ENCODE peak calls at places on chromosomes 11 and 22, in five cellular contexts. H is Daoy; O is HS-5; C is tibial artery; F is activated naive CD8-positive, alpha-beta T cell treated with anti-CD3 and anti-CD28 coated beads, Interleukin-2, amount 50 U/mL, for 16 hours. R is an unnamed sample.

GRCh38 chr22:24063986-24064385 is 52.9 kb downstream of the CABIN1 start:
- DNase-seq in H (no peak), O (no peak), C (no peak), F (no peak), R (no peak)

GRCh38 chr22:24564376-24565058 is 8.7 kb downstream of the SNRPD3 start:
- DNase-seq in H (no peak), O (no peak), C (peak), F (no peak), R (no peak)

GRCh38 chr11:120587299-120587698 is 75.8 kb downstream of the GRIK4 start:
- DNase-seq in H (no peak), O (no peak), C (no peak), F (no peak), R (no peak)

GRCh38 chr22:35587447-35587870 is 29.7 kb downstream of the MB start:
- DNase-seq in H (peak), O (no peak), C (peak), F (no peak), R (no peak)

GRCh38 chr11:13286247-13286821 is 8.7 kb downstream of the BMAL1 start:
- DNase-seq in H (no peak), O (no peak), C (no peak), F (no peak), R (no peak)

GRCh38 chr11:68041617-68042218 is 2.9 kb downstream of the TCIRG1 start:
- DNase-seq in H (no peak), O (no peak), C (no peak), F (no peak), R (no peak)

GRCh38 chr11:13923716-13924650 is 38.5 kb upstream of the SPON1 start:
- DNase-seq in H (no peak), O (no peak), C (no peak), F (no peak), R (no peak)

GRCh38 chr11:65891180-65892136 is 985 bp downstream of the CCDC85B start:
- DNase-seq in H (peak), O (no peak), C (peak), F (no peak), R (no peak)

GRCh38 chr11:113389288-113389687 is 1.7 kb downstream of the ANKK1 start:
- DNase-seq in H (no peak), O (no peak), C (no peak), F (no peak), R (no peak)

GRCh38 chr11:12318791-12319733 is 58.3 kb upstream of the PARVA start:
- DNase-seq in H (no peak), O (no peak), C (no peak), F (no peak), R (no peak)

GRCh38 chr11:93642416-93642815 is 19.1 kb upstream of the CEP295 start:
- DNase-seq in H (no peak), O (no peak), C (no peak), F (no peak), R (no peak)

GRCh38 chr22:38221908-38222796 is 20.4 kb downstream of the MAFF start:
- DNase-seq in H (no peak), O (no peak), C (no peak), F (no peak), R (no peak)

GRCh38 chr11:128890543-128891409 is at the start of gene KCNJ5:
- DNase-seq in H (peak), O (no peak), C (no peak), F (no peak), R (no peak)

GRCh38 chr11:26228778-26229177 is 103.2 kb upstream of the ANO3 start:
- DNase-seq in H (peak), O (no peak), C (no peak), F (no peak), R (peak)

GRCh38 chr22:43424201-43424600 is 12.4 kb downstream of the MPPED1 start:
- DNase-seq in H (no peak), O (no peak), C (no peak), F (no peak), R (no peak)

GRCh38 chr22:23175817-23176644 is 4.3 kb upstream of the BCR start:
- DNase-seq in H (no peak), O (no peak), C (no peak), F (no peak), R (no peak)

GRCh38 chr11:108965602-108966001 is 300.7 kb downstream of the DDX10 start:
- DNase-seq in H (peak), O (no peak), C (no peak), F (no peak), R (peak)

GRCh38 chr11:20249313-20249873 is 89.1 kb upstream of the DBX1 start:
- DNase-seq in H (no peak), O (no peak), C (no peak), F (no peak), R (no peak)

GRCh38 chr11:12200359-12201015 is 90.1 kb downstream of the MICAL2 start:
- DNase-seq in H (peak), O (peak), C (peak), F (no peak), R (no peak)

GRCh38 chr11:8167796-8168195 is 1.0 kb downstream of the RIC3 start:
- DNase-seq in H (no peak), O (no peak), C (no peak), F (no peak), R (no peak)